ENCODE peak calls at places on chromosomes 1 and 21, in eight cellular contexts. E is adipocyte; U is naive thymus-derived CD4-positive, alpha-beta T cell; O is body of pancreas; I is mammary epithelial cell; S is CD8-positive, alpha-beta T cell; D is PC-3; J is tibial artery. M is an unnamed sample. For H3K36me3 and H3K9me3, the result is how much of the 10 kb centered on the place peaks cover.

GRCh38 chr1:38014724-38015424 is 2.3 kb downstream of the UTP11 start:
- DNase-seq in I (no peak), U (no peak), O (no peak), S (no peak), J (no peak), D (no peak), E (no peak), M (no peak)

GRCh38 chr1:27634166-27634981 is 611 bp downstream of the FGR start:
- DNase-seq in E (peak), O (no peak), S (peak), U (peak), D (no peak), J (no peak), I (no peak), M (no peak)

GRCh38 chr1:171985639-171986038 is 144.3 kb downstream of the DNM3 start:
- DNase-seq in E (peak), J (no peak), O (no peak), S (no peak), D (peak), I (no peak), U (no peak), M (peak)

GRCh38 chr1:89635825-89636815 is 3.2 kb downstream of the LRRC8C start:
- DNase-seq in O (no peak), J (no peak), D (peak), S (no peak), E (peak), U (no peak), I (peak), M (no peak)

GRCh38 chr1:201739492-201740085 is 89.4 kb upstream of the IPO9 start:
- DNase-seq in O (peak), S (peak), U (peak), E (peak), I (peak), D (peak), J (peak), M (peak)

GRCh38 chr1:53110370-53111072 is 31.9 kb downstream of the SLC1A7 start:
- DNase-seq in I (no peak), E (peak), S (no peak), U (no peak), O (no peak), D (peak), J (no peak), M (no peak)

GRCh38 chr1:223413216-223413615 is 20.0 kb downstream of the CCDC185 start:
- DNase-seq in E (no peak), O (no peak), I (no peak), J (no peak), D (no peak), U (no peak), S (no peak), M (no peak)

GRCh38 chr1:184199036-184199796 is 147.7 kb downstream of the TSEN15 start:
- DNase-seq in S (no peak), J (no peak), D (peak), E (no peak), O (no peak), I (peak), U (no peak), M (no peak)

GRCh38 chr1:14108356-14109275 is 408.6 kb downstream of the PRDM2 start:
- DNase-seq in S (no peak), D (peak), U (no peak), E (no peak), O (peak), J (no peak), I (peak), M (peak)

GRCh38 chr1:29239142-29239541 is 2.8 kb downstream of the PTPRU start:
- DNase-seq in U (no peak), I (peak), J (no peak), O (no peak), S (no peak), D (peak), E (peak), M (no peak)

GRCh38 chr21:43987509-43987908 is 24.6 kb upstream of the TRAPPC10 start:
- DNase-seq in U (no peak), D (no peak), E (no peak), J (no peak), S (no peak), O (no peak), I (no peak), M (no peak)

GRCh38 chr1:94236021-94236491 is 1.3 kb downstream of the ARHGAP29 start:
- DNase-seq in U (no peak), D (peak), E (peak), J (no peak), O (no peak), I (no peak), S (no peak), M (no peak)

GRCh38 chr1:175262646-175263045 is 70.1 kb upstream of the KIAA0040 start:
- DNase-seq in U (no peak), E (peak), D (peak), J (no peak), S (no peak), O (no peak), I (peak), M (no peak)

GRCh38 chr1:91549041-91549735 is 48.5 kb downstream of the CDC7 start:
- DNase-seq in I (no peak), U (peak), E (no peak), O (no peak), J (no peak), D (no peak), S (peak), M (peak)

GRCh38 chr1:23810818-23811420 is 10.4 kb upstream of the GALE start:
- DNase-seq in S (peak), O (peak), U (peak), E (peak), I (peak), J (no peak), D (peak), M (peak)

GRCh38 chr1:2108213-2108876 is 58.1 kb downstream of the PRKCZ start:
- DNase-seq in I (no peak), D (peak), E (peak), O (no peak), J (no peak), U (no peak), S (no peak), M (no peak)

GRCh38 chr1:206998811-206999210 is 28.6 kb upstream of the FCAMR start:
- DNase-seq in S (no peak), J (no peak), D (no peak), I (no peak), O (no peak), U (no peak), E (no peak), M (no peak)

GRCh38 chr1:228515200-228515834 is 28.1 kb downstream of the RNF187 start:
- DNase-seq in S (peak), U (peak), O (no peak), I (no peak), J (no peak), D (peak), E (peak), M (no peak)

GRCh38 chr1:111754964-111755320 is 759 bp upstream of the DDX20 start:
- DNase-seq in J (peak), D (peak), U (no peak), O (peak), I (no peak), S (no peak), E (peak), M (peak)

GRCh38 chr1:191174298-191174697 is 696.6 kb upstream of the BRINP3 start:
- DNase-seq in U (no peak), O (no peak), D (no peak), S (no peak), I (no peak), E (peak), J (no peak), M (peak)

GRCh38 chr1:203656796-203657620 is 30.4 kb downstream of the ATP2B4 start:
- DNase-seq in S (no peak), D (peak), I (peak), E (no peak), J (no peak), U (no peak), O (no peak), M (no peak)

GRCh38 chr1:151130837-151131586 is 15.4 kb downstream of the SEMA6C start:
- DNase-seq in U (peak), I (peak), E (peak), J (peak), S (peak), O (peak), D (no peak), M (peak)

GRCh38 chr1:193614817-193615216 is 428.4 kb upstream of the B3GALT2 start:
- DNase-seq in O (no peak), D (peak), S (no peak), U (no peak), J (no peak), I (peak), E (peak), M (no peak)

GRCh38 chr1:219088778-219089557 is 84.7 kb upstream of the LYPLAL1 start:
- DNase-seq in S (no peak), I (peak), E (peak), J (peak), O (no peak), D (peak), U (no peak), M (no peak)

GRCh38 chr1:3634059-3634800 is 9.4 kb downstream of the TPRG1L start:
- DNase-seq in E (no peak), U (no peak), I (no peak), D (no peak), S (no peak), J (no peak), O (no peak), M (no peak)
- H3K36me3 ChIP-seq in E (half or more), U (half or more), I (under half), D (under half), S (under half), J (half or more), O (under half), M (under half)

GRCh38 chr21:41837756-41838297 is 41.3 kb downstream of the PRDM15 start:
- DNase-seq in U (no peak), D (no peak), E (no peak), I (no peak), O (no peak), J (no peak), S (no peak), M (no peak)
- H3K4me3 ChIP-seq in U (no peak), D (no peak), E (no peak), I (no peak), O (no peak), J (no peak), S (no peak), M (no peak)

GRCh38 chr1:200693327-200693726 is 23.6 kb upstream of the DDX59 start:
- DNase-seq in S (no peak), U (no peak), J (no peak), I (no peak), E (no peak), D (no peak), O (no peak), M (no peak)
- H3K9me3 ChIP-seq in S (under half), U (under half), J (under half), I (under half), E (under half), D (under half), O (under half), M (under half)

DNA sequence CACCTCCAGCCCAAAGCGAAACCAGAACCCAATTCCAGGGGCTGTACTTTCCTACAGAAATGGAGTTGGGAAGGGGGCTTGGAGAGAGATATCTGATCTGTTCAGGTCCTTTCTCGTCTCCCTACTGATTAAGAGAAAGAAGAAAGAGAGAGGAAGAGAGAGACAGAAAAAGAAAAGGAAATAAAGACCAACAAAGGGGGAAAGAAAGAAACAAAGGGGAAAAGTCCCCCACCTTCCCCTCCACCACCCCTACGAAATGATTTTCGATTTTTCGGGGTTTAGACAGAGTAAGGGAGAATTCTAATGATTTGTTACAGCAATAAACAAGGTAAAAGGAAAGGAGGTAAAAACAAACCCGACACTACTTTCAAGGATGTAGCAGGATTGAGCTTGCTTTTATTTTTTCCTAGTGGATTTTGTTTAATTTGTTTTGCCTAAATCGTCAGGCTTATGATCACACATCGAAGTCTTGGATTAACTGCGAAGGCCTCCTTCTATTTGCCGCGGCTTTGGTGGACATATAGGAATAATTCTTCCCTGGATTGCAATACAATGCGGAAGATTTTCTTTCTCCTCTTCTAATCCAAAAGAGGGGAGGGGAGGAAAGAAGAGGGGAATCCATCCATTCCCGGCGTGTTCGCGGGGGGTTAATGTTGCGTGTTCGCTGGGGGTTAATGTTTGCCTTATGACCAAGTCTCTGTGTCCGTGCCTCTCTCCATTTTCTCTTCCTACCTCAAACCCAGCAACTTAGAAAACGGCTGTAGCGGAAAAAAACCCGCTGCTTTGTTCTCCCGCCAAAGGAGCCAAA is 1.9 kb downstream of the TAL1 start:
- DNase-seq in D (no peak), U (no peak), J (no peak), I (no peak), E (no peak), S (no peak), O (no peak), M (no peak)
- H3K36me3 ChIP-seq in D (under half), U (under half), J (under half), I (under half), E (under half), S (under half), O (under half), M (under half)